ENCODE peak calls at places on chromosomes 16 and 17, in five cellular contexts. E is tibial artery; Q is heart left ventricle; Y is GM23338; K is effector memory CD4-positive, alpha-beta T cell. W is an unnamed sample. For H3K4me1, the result is how much of the 10 kb centered on the place peaks cover.

GRCh38 chr17:76014925-76015261 is 12.2 kb downstream of the EVPL start:
- DNase-seq in E (no peak), Q (no peak), Y (no peak), K (no peak), W (no peak)

GRCh38 chr16:49574826-49575225 is 201.2 kb downstream of the C16orf78 start:
- DNase-seq in E (no peak), Q (no peak), Y (no peak), K (no peak), W (no peak)

GRCh38 chr16:85286066-85286712 is 173.9 kb upstream of the CIBAR2 start:
- DNase-seq in E (peak), Q (no peak), Y (no peak), K (no peak), W (no peak)

GRCh38 chr17:70552230-70552981 is 383.1 kb downstream of the KCNJ2 start:
- DNase-seq in E (no peak), Q (no peak), Y (peak), K (no peak), W (no peak)

GRCh38 chr17:27888072-27888471 is 5.1 kb downstream of the LYRM9 start:
- DNase-seq in E (no peak), Q (no peak), Y (no peak), K (no peak), W (no peak)

GRCh38 chr16:89691986-89692569 is 5.6 kb downstream of the CDK10 start:
- DNase-seq in E (no peak), Q (no peak), Y (no peak), K (no peak), W (no peak)

GRCh38 chr16:1524366-1524765 is 9.1 kb upstream of the TMEM204 start:
- DNase-seq in E (no peak), Q (no peak), Y (no peak), K (no peak), W (no peak)

GRCh38 chr17:30942311-30943079 is 20.8 kb downstream of the ADAP2 start:
- DNase-seq in E (no peak), Q (no peak), Y (no peak), K (no peak), W (no peak)

GRCh38 chr17:57553991-57554825 is 190.9 kb downstream of the CCDC182 start:
- DNase-seq in E (no peak), Q (no peak), Y (peak), K (no peak), W (no peak)

GRCh38 chr16:24645739-24646645 is 83.5 kb upstream of the TNRC6A start:
- DNase-seq in E (no peak), Q (no peak), Y (no peak), K (no peak), W (no peak)

GRCh38 chr17:1090454-1091189 is 89.2 kb downstream of the ABR start:
- DNase-seq in E (no peak), Q (no peak), Y (no peak), K (no peak), W (no peak)

GRCh38 chr16:57807968-57808528 is 5.8 kb upstream of the KIFC3 start:
- DNase-seq in E (peak), Q (peak), Y (peak), K (peak), W (peak)

GRCh38 chr17:38922538-38923291 is 2.7 kb upstream of the LASP1NB start:
- DNase-seq in E (peak), Q (no peak), Y (peak), K (no peak), W (no peak)

GRCh38 chr16:47571711-47572110 is 110.6 kb downstream of the PHKB start:
- DNase-seq in E (no peak), Q (no peak), Y (no peak), K (no peak), W (no peak)

GRCh38 chr17:32350662-32351418 is 883 bp downstream of the ZNF207 start:
- DNase-seq in E (no peak), Q (no peak), Y (peak), K (peak), W (peak)

GRCh38 chr17:74049167-74049797 is 154.2 kb upstream of the RPL38 start:
- DNase-seq in E (no peak), Q (no peak), Y (no peak), K (no peak), W (no peak)

GRCh38 chr16:87153326-87153725 is 163.9 kb downstream of the C16orf95 start:
- DNase-seq in E (no peak), Q (no peak), Y (no peak), K (no peak), W (no peak)

GRCh38 chr17:57284984-57285646 is 28.8 kb downstream of the MSI2 start:
- DNase-seq in E (no peak), Q (no peak), Y (peak), K (peak), W (peak)

GRCh38 chr16:50565428-50565827 is 17.2 kb downstream of the NKD1 start:
- DNase-seq in E (no peak), Q (no peak), Y (no peak), K (no peak), W (no peak)

GRCh38 chr16:375212-375611 is 4.9 kb upstream of the MRPL28 start:
- DNase-seq in E (no peak), Q (no peak), Y (no peak), K (no peak), W (no peak)

GRCh38 chr17:787641-788221 is 5.6 kb downstream of the MRM3 start:
- DNase-seq in E (peak), Q (no peak), Y (no peak), K (no peak), W (no peak)

DNA sequence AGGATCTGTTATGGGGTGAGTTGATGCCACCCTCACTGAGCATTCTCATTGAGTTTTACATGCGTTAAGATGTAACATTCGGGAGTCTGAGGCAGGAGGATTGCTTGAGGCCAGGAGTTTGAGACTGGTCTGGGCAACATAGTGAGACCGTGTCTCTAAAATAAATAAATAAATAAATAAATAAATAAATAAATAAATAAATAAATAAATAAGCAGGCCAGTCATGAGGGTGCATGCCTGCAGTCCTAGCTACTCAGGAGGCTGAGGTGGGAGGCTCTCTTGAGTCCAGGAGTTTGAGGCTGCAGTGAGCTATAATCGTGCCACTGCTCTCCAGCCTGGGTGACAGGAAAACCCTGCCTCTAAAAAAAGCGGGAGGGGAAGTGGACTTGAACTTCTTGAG is 90.3 kb downstream of the SNX29 start:
- DNase-seq in E (peak), Q (no peak), Y (no peak), K (no peak), W (no peak)
- H3K27ac ChIP-seq in E (no peak), Q (no peak), Y (no peak), K (no peak), W (no peak)

DNA sequence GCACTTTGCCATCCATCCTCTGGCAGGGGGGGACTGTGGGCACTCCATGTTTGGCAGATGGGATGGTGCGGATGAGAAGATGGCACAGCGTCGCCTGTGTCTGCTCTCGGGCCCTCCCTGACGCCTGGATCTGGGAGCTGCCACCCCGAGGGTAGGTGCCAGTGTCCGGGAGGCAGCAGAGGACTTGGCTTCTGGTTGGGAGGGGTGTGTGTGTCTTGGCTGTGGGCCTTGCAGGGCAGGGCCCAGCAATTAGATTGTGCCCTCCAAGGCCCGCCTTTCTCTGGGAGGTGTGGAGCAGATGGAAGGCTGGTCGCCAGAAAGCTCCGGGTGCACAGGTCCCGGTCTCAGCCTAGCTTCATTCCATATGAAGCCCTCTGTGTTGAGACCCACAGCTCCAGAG is 1.4 kb downstream of the RAP1GAP2 start:
- DNase-seq in E (no peak), Q (no peak), Y (no peak), K (no peak), W (no peak)
- H3K4me1 ChIP-seq in E (under half), Q (under half), Y (under half), K (half or more), W (under half)

GRCh38 chr16:56421313-56421712 is 4.0 kb downstream of the AMFR start:
- DNase-seq in E (no peak), Q (no peak), Y (no peak), K (no peak), W (no peak)

GRCh38 chr16:56423584-56424403 is 1.6 kb downstream of the AMFR start:
- DNase-seq in E (no peak), Q (no peak), Y (no peak), K (no peak), W (no peak)

GRCh38 chr16:56424404-56424765 is 960 bp downstream of the AMFR start:
- DNase-seq in E (no peak), Q (no peak), Y (peak), K (no peak), W (no peak)

GRCh38 chr16:56421976-56422669 is 3.2 kb downstream of the AMFR start:
- DNase-seq in E (no peak), Q (no peak), Y (no peak), K (no peak), W (no peak)

GRCh38 chr16:56422896-56423441 is 2.4 kb downstream of the AMFR start:
- DNase-seq in E (no peak), Q (no peak), Y (no peak), K (no peak), W (no peak)
- H3K4me3 ChIP-seq in E (peak), Q (no peak), Y (no peak), K (no peak), W (no peak)

GRCh38 chr16:21160276-21160675 is 1.8 kb downstream of the LDAF1 start:
- DNase-seq in E (no peak), Q (no peak), Y (no peak), K (no peak), W (no peak)
- H3K27ac ChIP-seq in E (peak), Q (peak), Y (no peak), K (no peak), W (no peak)

GRCh38 chr16:68264128-68265077 is at the start of gene SLC7A6:
- DNase-seq in E (peak), Q (peak), Y (peak), K (peak), W (peak)
- H3K4me1 ChIP-seq in E (under half), Q (under half), Y (under half), K (under half), W (under half)

GRCh38 chr17:77456951-77457548 is 316.3 kb downstream of the SEC14L1 start:
- DNase-seq in E (no peak), Q (no peak), Y (no peak), K (no peak), W (no peak)
- H3K4me3 ChIP-seq in E (no peak), Q (no peak), Y (no peak), K (peak), W (peak)

GRCh38 chr17:40179923-40180659 is 2.8 kb downstream of the RAPGEFL1 start:
- DNase-seq in E (no peak), Q (no peak), Y (no peak), K (no peak), W (no peak)

GRCh38 chr17:40178660-40179059 is 1.4 kb downstream of the RAPGEFL1 start:
- DNase-seq in E (no peak), Q (no peak), Y (no peak), K (no peak), W (no peak)

GRCh38 chr17:40182606-40183005 is 5.3 kb downstream of the RAPGEFL1 start:
- DNase-seq in E (no peak), Q (no peak), Y (no peak), K (no peak), W (no peak)

GRCh38 chr17:40180694-40181093 is 3.4 kb downstream of the RAPGEFL1 start:
- DNase-seq in E (no peak), Q (no peak), Y (no peak), K (no peak), W (no peak)

GRCh38 chr17:40181205-40181604 is 3.9 kb downstream of the RAPGEFL1 start:
- DNase-seq in E (no peak), Q (no peak), Y (no peak), K (no peak), W (no peak)
- H3K27ac ChIP-seq in E (no peak), Q (no peak), Y (no peak), K (no peak), W (no peak)

GRCh38 chr16:3480901-3481695 is 14.2 kb downstream of the C16orf90 start:
- DNase-seq in E (no peak), Q (peak), Y (peak), K (no peak), W (no peak)
- H3K4me1 ChIP-seq in E (under half), Q (under half), Y (under half), K (under half), W (under half)

GRCh38 chr17:8315740-8316217 is 5.7 kb downstream of the ARHGEF15 start:
- DNase-seq in E (no peak), Q (no peak), Y (peak), K (no peak), W (no peak)
- H3K4me3 ChIP-seq in E (no peak), Q (peak), Y (peak), K (no peak), W (no peak)